ENCODE peak calls at places on chromosomes 2 and 18, in six cellular contexts. One of them, this sample, is unnamed.

GRCh38 chr2:30230479-30230854 is 867 bp upstream of the LBH start:
- DNase-seq in HAP-1: peak
- DNase-seq in ovary: peak
- DNase-seq in endodermal cell: peak
- DNase-seq in A549: no peak
- DNase-seq in tibial nerve: no peak
- DNase-seq in this sample: peak

GRCh38 chr2:204967199-204967995 is 422.1 kb downstream of the PARD3B start:
- DNase-seq in HAP-1: no peak
- DNase-seq in ovary: no peak
- DNase-seq in endodermal cell: no peak
- DNase-seq in A549: no peak
- DNase-seq in tibial nerve: no peak
- DNase-seq in this sample: peak

GRCh38 chr2:65919579-65920188 is 487.3 kb upstream of the SPRED2 start:
- DNase-seq in HAP-1: no peak
- DNase-seq in ovary: no peak
- DNase-seq in endodermal cell: peak
- DNase-seq in A549: no peak
- DNase-seq in tibial nerve: no peak
- DNase-seq in this sample: no peak

GRCh38 chr2:3517948-3518495 is 1.3 kb downstream of the ADI1 start:
- DNase-seq in HAP-1: peak
- DNase-seq in ovary: no peak
- DNase-seq in endodermal cell: no peak
- DNase-seq in A549: no peak
- DNase-seq in tibial nerve: no peak
- DNase-seq in this sample: no peak

GRCh38 chr2:218269900-218270720 is at the start of the genes AAMP and PNKD:
- DNase-seq in HAP-1: peak
- DNase-seq in ovary: peak
- DNase-seq in endodermal cell: peak
- DNase-seq in A549: peak
- DNase-seq in tibial nerve: peak
- DNase-seq in this sample: peak

GRCh38 chr2:145846986-145847385 is 1327.1 kb upstream of the ZEB2 start:
- DNase-seq in HAP-1: no peak
- DNase-seq in ovary: no peak
- DNase-seq in endodermal cell: no peak
- DNase-seq in A549: no peak
- DNase-seq in tibial nerve: no peak
- DNase-seq in this sample: no peak

GRCh38 chr2:240998706-240999000 is 235 bp downstream of the SNED1 start:
- DNase-seq in HAP-1: no peak
- DNase-seq in ovary: no peak
- DNase-seq in endodermal cell: no peak
- DNase-seq in A549: no peak
- DNase-seq in tibial nerve: no peak
- DNase-seq in this sample: no peak

GRCh38 chr2:127143851-127144782 is 37.2 kb upstream of the BIN1 start:
- DNase-seq in HAP-1: no peak
- DNase-seq in ovary: no peak
- DNase-seq in endodermal cell: no peak
- DNase-seq in A549: no peak
- DNase-seq in tibial nerve: peak
- DNase-seq in this sample: no peak

GRCh38 chr18:13386891-13387801 is 168.6 kb downstream of the LDLRAD4 start:
- DNase-seq in HAP-1: no peak
- DNase-seq in ovary: no peak
- DNase-seq in endodermal cell: peak
- DNase-seq in A549: no peak
- DNase-seq in tibial nerve: no peak
- DNase-seq in this sample: no peak

GRCh38 chr2:207166349-207167128 is 791 bp upstream of the KLF7 start:
- DNase-seq in HAP-1: peak
- DNase-seq in ovary: peak
- DNase-seq in endodermal cell: peak
- DNase-seq in A549: peak
- DNase-seq in tibial nerve: peak
- DNase-seq in this sample: peak

GRCh38 chr18:45841060-45841764 is 15.7 kb downstream of the SIGLEC15 start:
- DNase-seq in HAP-1: no peak
- DNase-seq in ovary: no peak
- DNase-seq in endodermal cell: no peak
- DNase-seq in A549: no peak
- DNase-seq in tibial nerve: no peak
- DNase-seq in this sample: no peak

GRCh38 chr2:154293864-154294263 is 404.6 kb upstream of the KCNJ3 start:
- DNase-seq in HAP-1: no peak
- DNase-seq in ovary: no peak
- DNase-seq in endodermal cell: no peak
- DNase-seq in A549: no peak
- DNase-seq in tibial nerve: no peak
- DNase-seq in this sample: no peak

GRCh38 chr2:53268626-53269025 is 499.0 kb upstream of the CHAC2 start:
- DNase-seq in HAP-1: no peak
- DNase-seq in ovary: no peak
- DNase-seq in endodermal cell: no peak
- DNase-seq in A549: no peak
- DNase-seq in tibial nerve: no peak
- DNase-seq in this sample: no peak

GRCh38 chr2:136495636-136496035 is 269.7 kb upstream of the THSD7B start:
- DNase-seq in HAP-1: no peak
- DNase-seq in ovary: no peak
- DNase-seq in endodermal cell: no peak
- DNase-seq in A549: no peak
- DNase-seq in tibial nerve: no peak
- DNase-seq in this sample: no peak

GRCh38 chr2:134218414-134218813 is 35.5 kb upstream of the MGAT5 start:
- DNase-seq in HAP-1: no peak
- DNase-seq in ovary: no peak
- DNase-seq in endodermal cell: no peak
- DNase-seq in A549: no peak
- DNase-seq in tibial nerve: no peak
- DNase-seq in this sample: no peak

GRCh38 chr2:40564174-40564573 is 112.3 kb upstream of the SLC8A1 start:
- DNase-seq in HAP-1: no peak
- DNase-seq in ovary: no peak
- DNase-seq in endodermal cell: no peak
- DNase-seq in A549: no peak
- DNase-seq in tibial nerve: no peak
- DNase-seq in this sample: no peak

GRCh38 chr2:17600805-17601204 is 60.3 kb downstream of the VSNL1 start:
- DNase-seq in HAP-1: no peak
- DNase-seq in ovary: no peak
- DNase-seq in endodermal cell: peak
- DNase-seq in A549: no peak
- DNase-seq in tibial nerve: no peak
- DNase-seq in this sample: no peak

GRCh38 chr2:197846789-197847188 is 42.4 kb downstream of the PLCL1 start:
- DNase-seq in HAP-1: no peak
- DNase-seq in ovary: no peak
- DNase-seq in endodermal cell: no peak
- DNase-seq in A549: no peak
- DNase-seq in tibial nerve: no peak
- DNase-seq in this sample: no peak

GRCh38 chr2:120394764-120395163 is 48.8 kb downstream of the INHBB start:
- DNase-seq in HAP-1: no peak
- DNase-seq in ovary: peak
- DNase-seq in endodermal cell: peak
- DNase-seq in A549: no peak
- DNase-seq in tibial nerve: no peak
- DNase-seq in this sample: no peak

GRCh38 chr2:95333888-95334338 is 36.8 kb downstream of the KCNIP3 start:
- DNase-seq in HAP-1: no peak
- DNase-seq in ovary: no peak
- DNase-seq in endodermal cell: no peak
- DNase-seq in A549: no peak
- DNase-seq in tibial nerve: no peak
- DNase-seq in this sample: no peak

DNA sequence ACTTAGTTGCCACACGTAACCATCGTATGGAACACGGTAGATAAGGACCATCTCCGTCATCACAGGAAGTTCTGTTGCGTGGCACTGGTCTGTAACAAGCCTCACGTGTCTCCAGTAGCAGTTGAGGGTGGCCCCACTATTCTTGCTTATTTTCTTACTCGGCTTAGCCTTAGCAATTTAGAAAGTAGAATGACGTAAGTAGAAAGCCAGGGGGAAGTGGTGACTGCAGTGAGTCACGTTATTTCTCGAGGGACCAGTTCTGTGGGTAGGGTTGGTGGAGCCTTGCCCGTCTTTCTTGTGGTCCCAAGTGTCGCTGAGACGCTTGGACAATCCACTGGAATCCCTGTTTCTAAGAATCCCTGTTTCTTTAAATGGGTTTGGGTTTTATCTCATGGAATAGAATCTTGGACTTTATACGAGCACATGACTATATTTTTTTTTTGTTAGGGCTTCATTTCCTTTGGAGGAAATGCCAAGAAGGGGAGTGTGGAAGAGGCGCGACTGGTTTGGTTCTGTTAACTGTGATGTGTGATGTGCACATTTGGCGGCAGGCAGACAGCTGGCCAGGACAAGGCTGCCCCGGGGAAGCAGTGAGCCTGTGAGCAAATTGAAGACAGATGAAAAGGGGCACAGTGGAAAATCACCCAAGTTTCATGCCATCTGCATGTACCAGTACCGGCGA is 96.2 kb downstream of the CABLES1 start:
- DNase-seq in HAP-1: no peak
- DNase-seq in ovary: peak
- DNase-seq in endodermal cell: no peak
- DNase-seq in A549: no peak
- DNase-seq in tibial nerve: peak
- DNase-seq in this sample: no peak
- H3K4me3 ChIP-seq in HAP-1: no peak
- H3K4me3 ChIP-seq in ovary: no peak
- H3K4me3 ChIP-seq in endodermal cell: no peak
- H3K4me3 ChIP-seq in A549: no peak
- H3K4me3 ChIP-seq in tibial nerve: no peak
- H3K4me3 ChIP-seq in this sample: no peak

DNA sequence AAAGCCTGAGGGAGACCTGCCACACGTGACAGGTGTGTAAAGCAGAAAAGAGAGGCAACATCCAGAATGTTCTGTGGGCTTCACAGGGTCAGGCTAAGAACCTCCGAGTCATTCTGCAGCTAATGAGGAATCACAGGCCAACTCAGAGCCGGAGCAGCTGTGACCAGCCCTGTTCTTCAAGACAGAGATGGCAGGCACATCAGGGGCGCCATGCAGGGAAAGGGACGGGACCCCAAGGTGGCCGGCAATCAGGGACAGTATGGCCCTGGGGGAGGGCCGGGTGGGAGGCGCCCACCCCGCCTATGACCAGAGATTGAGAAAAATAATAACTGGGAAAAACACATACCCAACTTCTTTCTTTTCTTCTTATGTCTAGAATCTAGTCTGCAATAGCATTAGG is 316.7 kb upstream of the SALL3 start:
- DNase-seq in HAP-1: no peak
- DNase-seq in ovary: no peak
- DNase-seq in endodermal cell: no peak
- DNase-seq in A549: no peak
- DNase-seq in tibial nerve: no peak
- DNase-seq in this sample: no peak
- H3K4me3 ChIP-seq in HAP-1: no peak
- H3K4me3 ChIP-seq in ovary: no peak
- H3K4me3 ChIP-seq in endodermal cell: no peak
- H3K4me3 ChIP-seq in A549: no peak
- H3K4me3 ChIP-seq in tibial nerve: no peak
- H3K4me3 ChIP-seq in this sample: no peak

GRCh38 chr2:201058914-201059313 is 12.6 kb downstream of the HYCC2 start:
- DNase-seq in HAP-1: no peak
- DNase-seq in ovary: no peak
- DNase-seq in endodermal cell: no peak
- DNase-seq in A549: no peak
- DNase-seq in tibial nerve: no peak
- DNase-seq in this sample: no peak

GRCh38 chr2:201059961-201060525 is 11.4 kb downstream of the HYCC2 start:
- DNase-seq in HAP-1: no peak
- DNase-seq in ovary: no peak
- DNase-seq in endodermal cell: no peak
- DNase-seq in A549: no peak
- DNase-seq in tibial nerve: no peak
- DNase-seq in this sample: no peak

GRCh38 chr2:201064797-201065329 is 6.6 kb downstream of the HYCC2 start:
- DNase-seq in HAP-1: no peak
- DNase-seq in ovary: no peak
- DNase-seq in endodermal cell: no peak
- DNase-seq in A549: no peak
- DNase-seq in tibial nerve: no peak
- DNase-seq in this sample: no peak
- H3K4me3 ChIP-seq in HAP-1: no peak
- H3K4me3 ChIP-seq in ovary: no peak
- H3K4me3 ChIP-seq in endodermal cell: no peak
- H3K4me3 ChIP-seq in A549: no peak
- H3K4me3 ChIP-seq in tibial nerve: no peak
- H3K4me3 ChIP-seq in this sample: no peak

GRCh38 chr18:21598726-21599584 is 1.5 kb downstream of the ESCO1 start:
- DNase-seq in HAP-1: peak
- DNase-seq in ovary: peak
- DNase-seq in endodermal cell: peak
- DNase-seq in A549: no peak
- DNase-seq in tibial nerve: no peak
- DNase-seq in this sample: peak
- H3K4me3 ChIP-seq in HAP-1: peak
- H3K4me3 ChIP-seq in ovary: peak
- H3K4me3 ChIP-seq in endodermal cell: peak
- H3K4me3 ChIP-seq in A549: peak
- H3K4me3 ChIP-seq in tibial nerve: peak
- H3K4me3 ChIP-seq in this sample: peak

DNA sequence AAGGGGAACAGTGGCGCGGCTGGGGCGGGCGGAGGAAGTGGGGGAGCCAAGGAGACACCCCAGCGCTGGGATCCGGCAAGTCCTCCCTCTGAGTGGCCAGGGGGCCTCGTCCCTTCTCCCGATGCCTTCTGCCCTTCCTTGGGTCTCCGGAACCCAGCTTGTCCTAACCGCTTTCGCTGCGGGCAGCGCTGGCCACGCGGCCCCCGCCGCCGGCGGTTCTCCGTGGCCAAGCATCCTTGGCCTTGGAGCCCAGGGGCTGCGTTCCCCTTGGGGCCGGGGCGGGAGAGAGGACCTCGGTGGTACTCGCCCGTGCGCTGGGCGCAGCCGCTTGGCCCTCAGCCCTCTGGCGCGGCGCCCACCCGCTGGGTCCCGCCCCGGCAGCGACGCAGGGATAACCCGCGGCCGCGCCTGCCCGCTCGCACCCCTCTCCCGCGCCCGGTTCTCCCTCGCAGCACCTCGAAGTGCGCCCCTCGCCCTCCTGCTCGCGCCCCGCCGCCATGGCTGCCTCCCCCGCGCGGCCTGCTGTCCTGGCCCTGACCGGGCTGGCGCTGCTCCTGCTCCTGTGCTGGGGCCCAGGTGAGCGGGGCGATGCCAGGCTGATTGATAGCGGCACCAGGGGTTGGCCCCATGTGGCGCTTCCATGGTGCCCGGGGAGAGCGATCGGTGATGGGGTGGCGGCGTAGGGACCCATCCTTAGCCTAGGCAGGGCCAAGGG is 128.7 kb downstream of the UXS1 start:
- DNase-seq in HAP-1: no peak
- DNase-seq in ovary: no peak
- DNase-seq in endodermal cell: peak
- DNase-seq in A549: no peak
- DNase-seq in tibial nerve: no peak
- DNase-seq in this sample: no peak
- H3K4me3 ChIP-seq in HAP-1: no peak
- H3K4me3 ChIP-seq in ovary: peak
- H3K4me3 ChIP-seq in endodermal cell: peak
- H3K4me3 ChIP-seq in A549: no peak
- H3K4me3 ChIP-seq in tibial nerve: peak
- H3K4me3 ChIP-seq in this sample: no peak